ENCODE peak calls at places on chromosomes 4 and X, in four cellular contexts. One of them, this sample, is unnamed. For H3K4me1, the result is how much of the 10 kb centered on the place peaks cover.

GRCh38 chr4:7295201-7295916 is 103.0 kb downstream of the SORCS2 start:
- DNase-seq in H9: no peak
- DNase-seq in IMR-90: no peak
- DNase-seq in mesenchymal stem cell: no peak
- DNase-seq in this sample: no peak

GRCh38 chr4:10571896-10572295 is 112.7 kb downstream of the CLNK start:
- DNase-seq in H9: no peak
- DNase-seq in IMR-90: no peak
- DNase-seq in mesenchymal stem cell: no peak
- DNase-seq in this sample: no peak

GRCh38 chr4:38501698-38502097 is 162.3 kb upstream of the KLF3 start:
- DNase-seq in H9: no peak
- DNase-seq in IMR-90: no peak
- DNase-seq in mesenchymal stem cell: no peak
- DNase-seq in this sample: no peak

GRCh38 chr4:2458546-2459491 is 10.1 kb upstream of the RNF4 start:
- DNase-seq in H9: no peak
- DNase-seq in IMR-90: no peak
- DNase-seq in mesenchymal stem cell: no peak
- DNase-seq in this sample: no peak

GRCh38 chrX:45850775-45851433 is 650.2 kb upstream of the DIPK2B start:
- DNase-seq in H9: peak
- DNase-seq in IMR-90: peak
- DNase-seq in mesenchymal stem cell: peak
- DNase-seq in this sample: peak

GRCh38 chr4:16225139-16225538 is 1.1 kb downstream of the TAPT1 start:
- DNase-seq in H9: no peak
- DNase-seq in IMR-90: peak
- DNase-seq in mesenchymal stem cell: peak
- DNase-seq in this sample: no peak

GRCh38 chr4:165345663-165346417 is 18.4 kb downstream of the MSMO1 start:
- DNase-seq in H9: no peak
- DNase-seq in IMR-90: no peak
- DNase-seq in mesenchymal stem cell: peak
- DNase-seq in this sample: no peak

GRCh38 chr4:53781614-53782467 is 190.6 kb upstream of the LNX1 start:
- DNase-seq in H9: no peak
- DNase-seq in IMR-90: peak
- DNase-seq in mesenchymal stem cell: peak
- DNase-seq in this sample: no peak

GRCh38 chrX:71919436-71919835 is 8.8 kb downstream of the NHSL2 start:
- DNase-seq in H9: no peak
- DNase-seq in IMR-90: peak
- DNase-seq in mesenchymal stem cell: peak
- DNase-seq in this sample: no peak

GRCh38 chrX:70166601-70167590 is 10.4 kb upstream of the DGAT2L6 start:
- DNase-seq in H9: no peak
- DNase-seq in IMR-90: peak
- DNase-seq in mesenchymal stem cell: peak
- DNase-seq in this sample: no peak

GRCh38 chrX:133307637-133308485 is 89.7 kb upstream of the TFDP3 start:
- DNase-seq in H9: peak
- DNase-seq in IMR-90: no peak
- DNase-seq in mesenchymal stem cell: peak
- DNase-seq in this sample: no peak

GRCh38 chrX:151753313-151754041 is 18.9 kb downstream of the CNGA2 start:
- DNase-seq in H9: peak
- DNase-seq in IMR-90: peak
- DNase-seq in mesenchymal stem cell: no peak
- DNase-seq in this sample: peak

GRCh38 chr4:152468408-152468807 is 67.5 kb downstream of the FBXW7 start:
- DNase-seq in H9: no peak
- DNase-seq in IMR-90: no peak
- DNase-seq in mesenchymal stem cell: no peak
- DNase-seq in this sample: no peak

GRCh38 chr4:122861544-122861943 is 34.9 kb downstream of the FGF2 start:
- DNase-seq in H9: no peak
- DNase-seq in IMR-90: no peak
- DNase-seq in mesenchymal stem cell: no peak
- DNase-seq in this sample: no peak

GRCh38 chr4:52407545-52407944 is 251.6 kb downstream of the USP46 start:
- DNase-seq in H9: no peak
- DNase-seq in IMR-90: no peak
- DNase-seq in mesenchymal stem cell: peak
- DNase-seq in this sample: no peak

GRCh38 chrX:68633981-68634380 is 13.5 kb upstream of the STARD8 start:
- DNase-seq in H9: no peak
- DNase-seq in IMR-90: no peak
- DNase-seq in mesenchymal stem cell: no peak
- DNase-seq in this sample: peak

GRCh38 chrX:118983513-118983912 is 9.1 kb downstream of the LONRF3 start:
- DNase-seq in H9: no peak
- DNase-seq in IMR-90: no peak
- DNase-seq in mesenchymal stem cell: no peak
- DNase-seq in this sample: no peak

GRCh38 chr4:147940144-147940543 is 208.3 kb downstream of the ARHGAP10 start:
- DNase-seq in H9: no peak
- DNase-seq in IMR-90: no peak
- DNase-seq in mesenchymal stem cell: no peak
- DNase-seq in this sample: no peak

GRCh38 chrX:103276581-103277002 is at the start of gene TCEAL5:
- DNase-seq in H9: no peak
- DNase-seq in IMR-90: no peak
- DNase-seq in mesenchymal stem cell: no peak
- DNase-seq in this sample: no peak

GRCh38 chr4:76531597-76531996 is 96.6 kb downstream of the SHROOM3 start:
- DNase-seq in H9: no peak
- DNase-seq in IMR-90: no peak
- DNase-seq in mesenchymal stem cell: no peak
- DNase-seq in this sample: peak

GRCh38 chrX:23012162-23012561 is 12.4 kb downstream of the DDX53 start:
- DNase-seq in H9: no peak
- DNase-seq in IMR-90: no peak
- DNase-seq in mesenchymal stem cell: no peak
- DNase-seq in this sample: no peak

GRCh38 chr4:173448557-173448918 is 49.6 kb upstream of the SCRG1 start:
- DNase-seq in H9: no peak
- DNase-seq in IMR-90: peak
- DNase-seq in mesenchymal stem cell: no peak
- DNase-seq in this sample: no peak

GRCh38 chr4:144663852-144664488 is 18.0 kb downstream of the HHIP start:
- DNase-seq in H9: no peak
- DNase-seq in IMR-90: no peak
- DNase-seq in mesenchymal stem cell: no peak
- DNase-seq in this sample: no peak

GRCh38 chr4:169351860-169352259 is 81.1 kb upstream of the SH3RF1 start:
- DNase-seq in H9: no peak
- DNase-seq in IMR-90: peak
- DNase-seq in mesenchymal stem cell: no peak
- DNase-seq in this sample: no peak

GRCh38 chr4:104351696-104352095 is 143.0 kb downstream of the CXXC4 start:
- DNase-seq in H9: no peak
- DNase-seq in IMR-90: no peak
- DNase-seq in mesenchymal stem cell: no peak
- DNase-seq in this sample: no peak

GRCh38 chr4:104344342-104344980 is 150.2 kb downstream of the CXXC4 start:
- DNase-seq in H9: peak
- DNase-seq in IMR-90: no peak
- DNase-seq in mesenchymal stem cell: no peak
- DNase-seq in this sample: no peak

DNA sequence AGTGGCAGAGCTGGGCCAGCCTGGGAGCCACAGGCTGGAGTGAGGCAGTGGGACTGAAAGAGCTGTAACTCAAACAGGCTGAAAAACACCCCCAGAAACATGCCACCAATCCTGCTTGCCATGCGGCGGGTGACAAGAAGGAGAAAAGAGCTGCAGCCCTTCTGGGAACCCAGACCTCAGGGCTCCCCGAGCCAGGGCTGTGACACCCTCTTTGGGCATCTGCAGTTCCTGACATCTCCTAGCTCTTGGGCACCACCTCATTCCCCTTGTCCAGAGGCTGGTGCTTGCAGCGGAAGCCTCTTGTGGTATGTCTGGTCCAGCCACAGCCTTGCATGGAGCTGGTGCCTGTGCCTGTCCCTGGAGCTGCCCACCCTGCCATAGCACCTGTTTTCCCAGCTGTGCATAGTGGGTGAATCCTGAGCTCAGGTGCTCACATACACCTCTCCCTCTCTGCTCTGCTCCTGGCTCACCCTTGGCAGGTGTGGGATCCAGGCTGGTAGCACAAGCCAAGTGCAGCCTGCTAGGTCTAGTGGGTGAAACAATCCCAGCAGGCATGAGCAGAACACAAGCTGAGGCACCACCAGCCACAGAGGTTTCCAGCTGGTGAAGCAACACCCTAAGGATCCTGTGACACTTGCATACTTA is 149.0 kb downstream of the CXXC4 start:
- DNase-seq in H9: no peak
- DNase-seq in IMR-90: no peak
- DNase-seq in mesenchymal stem cell: no peak
- DNase-seq in this sample: no peak
- H4K8ac ChIP-seq in H9: no peak
- H4K8ac ChIP-seq in IMR-90: no peak
- H4K8ac ChIP-seq in mesenchymal stem cell: no peak
- H4K8ac ChIP-seq in this sample: no peak

GRCh38 chr4:98624642-98625041 is 33.8 kb downstream of the TSPAN5 start:
- DNase-seq in H9: no peak
- DNase-seq in IMR-90: no peak
- DNase-seq in mesenchymal stem cell: no peak
- DNase-seq in this sample: no peak
- H3K4me1 ChIP-seq in H9: under half
- H3K4me1 ChIP-seq in IMR-90: under half
- H3K4me1 ChIP-seq in mesenchymal stem cell: under half
- H3K4me1 ChIP-seq in this sample: under half

GRCh38 chr4:105631818-105632400 is 76.6 kb downstream of the INTS12 start:
- DNase-seq in H9: no peak
- DNase-seq in IMR-90: no peak
- DNase-seq in mesenchymal stem cell: peak
- DNase-seq in this sample: no peak

GRCh38 chr4:105627620-105628019 is 75.2 kb downstream of the ARHGEF38 start:
- DNase-seq in H9: no peak
- DNase-seq in IMR-90: no peak
- DNase-seq in mesenchymal stem cell: no peak
- DNase-seq in this sample: no peak

GRCh38 chr4:105632599-105632998 is 75.9 kb downstream of the INTS12 start:
- DNase-seq in H9: no peak
- DNase-seq in IMR-90: no peak
- DNase-seq in mesenchymal stem cell: no peak
- DNase-seq in this sample: no peak

GRCh38 chr4:105633241-105633640 is 75.2 kb downstream of the INTS12 start:
- DNase-seq in H9: no peak
- DNase-seq in IMR-90: no peak
- DNase-seq in mesenchymal stem cell: no peak
- DNase-seq in this sample: peak

DNA sequence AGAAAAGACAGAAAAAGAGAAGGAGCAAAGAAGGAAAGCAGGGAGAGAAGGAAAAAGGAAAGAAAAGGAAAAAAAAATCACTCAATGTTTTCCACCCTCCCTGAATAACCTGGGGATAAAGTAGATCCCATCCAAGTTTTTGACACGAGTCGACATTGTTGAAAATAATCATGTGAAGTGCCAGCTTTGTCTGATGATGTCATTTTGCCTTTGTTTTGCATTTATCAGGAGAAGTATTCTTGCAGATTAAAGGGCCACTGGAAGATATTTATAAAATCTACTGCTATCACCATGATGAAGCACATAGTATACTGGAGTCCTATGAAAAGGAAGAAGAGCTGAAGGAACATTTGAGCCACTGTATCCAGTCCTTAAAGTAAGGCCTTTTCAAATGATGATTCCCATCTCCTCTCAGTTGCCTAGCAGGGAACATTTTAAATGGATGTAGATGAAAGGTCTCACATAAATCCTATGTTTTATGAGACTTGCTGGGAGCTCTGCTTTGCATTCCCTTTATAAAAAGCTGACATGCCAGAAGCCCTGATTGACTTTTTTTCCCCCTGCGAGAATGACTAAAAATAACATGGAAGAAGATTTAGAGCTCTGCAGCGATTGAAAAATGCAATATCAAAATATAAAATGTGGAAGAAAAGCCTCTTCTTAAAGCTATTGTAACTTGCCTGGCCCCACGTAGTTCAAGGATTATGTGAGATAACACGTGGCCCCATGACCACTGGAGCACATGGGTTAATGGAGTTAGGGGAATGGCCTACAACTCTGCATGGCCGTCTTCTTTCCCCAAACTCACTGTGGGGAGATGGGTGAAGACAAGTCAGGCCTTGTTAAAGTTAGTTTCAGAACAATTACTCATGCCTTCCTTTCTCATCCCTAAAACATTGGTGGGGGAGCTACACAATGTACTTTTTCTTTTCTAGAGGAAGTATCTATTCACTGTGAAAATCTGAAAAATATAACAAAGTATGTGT is 77.5 kb downstream of the INTS12 start:
- DNase-seq in H9: no peak
- DNase-seq in IMR-90: no peak
- DNase-seq in mesenchymal stem cell: peak
- DNase-seq in this sample: no peak
- H2AFZ ChIP-seq in H9: no peak
- H2AFZ ChIP-seq in IMR-90: no peak
- H2AFZ ChIP-seq in mesenchymal stem cell: no peak
- H2AFZ ChIP-seq in this sample: no peak

DNA sequence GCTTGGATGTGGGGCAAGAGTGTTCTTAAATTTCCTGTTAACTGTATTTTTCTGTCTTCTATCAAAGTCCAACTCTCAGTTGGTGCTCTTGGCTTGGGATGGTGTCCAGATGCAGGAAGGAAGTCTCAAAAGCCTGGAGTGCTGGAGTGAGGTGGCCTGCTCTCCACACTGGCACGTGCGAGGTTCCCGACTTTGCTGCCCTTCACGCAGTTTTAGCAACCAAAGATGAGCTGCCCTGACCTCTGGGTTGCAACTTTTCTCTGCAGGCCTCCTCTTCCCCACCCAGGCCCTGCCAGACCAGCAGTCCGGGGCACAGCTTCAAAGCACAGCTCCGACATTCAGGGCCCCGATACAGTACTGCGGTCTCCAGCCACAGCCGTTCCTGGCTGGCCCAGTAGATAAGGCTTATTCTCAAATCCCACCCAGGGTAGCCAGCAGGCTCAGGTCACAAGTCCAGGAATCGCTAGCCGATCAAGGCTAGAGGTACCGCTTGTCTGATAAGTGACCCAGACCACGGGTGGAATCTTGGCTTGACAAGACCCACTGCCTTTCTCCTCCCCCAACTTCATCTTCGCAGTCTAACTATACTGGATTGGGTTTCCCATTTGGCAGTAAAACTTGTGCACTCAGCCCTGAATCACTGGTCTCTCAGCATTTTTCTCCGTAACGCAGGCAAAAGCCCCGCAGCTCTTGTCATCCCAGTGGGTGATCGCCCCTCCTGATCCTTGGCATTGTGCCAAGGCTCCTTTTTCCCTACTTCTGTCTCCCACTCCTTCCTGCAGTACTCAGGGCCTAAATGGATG is 21.8 kb upstream of the JADE1 start:
- DNase-seq in H9: no peak
- DNase-seq in IMR-90: peak
- DNase-seq in mesenchymal stem cell: no peak
- DNase-seq in this sample: no peak
- H4K8ac ChIP-seq in H9: no peak
- H4K8ac ChIP-seq in IMR-90: no peak
- H4K8ac ChIP-seq in mesenchymal stem cell: no peak
- H4K8ac ChIP-seq in this sample: no peak